ENCODE peak calls at places on chromosomes 4 and X, in ten cellular contexts. Q is lower lobe of right lung; W is testis; G is right cardiac atrium; A is mammary epithelial cell; M is ovary; F is aorta; T is naive thymus-derived CD4-positive, alpha-beta T cell; X is gastrocnemius medialis; O is Karpas-422. Z is an unnamed sample. For H3K4me1, the result is how much of the 10 kb centered on the place peaks cover.

GRCh38 chrX:96453139-96453538 is 231.5 kb upstream of the DIAPH2 start:
- DNase-seq in Q (no peak), W (no peak), G (no peak), A (no peak), M (no peak), F (no peak), T (no peak), X (no peak), O (no peak), Z (no peak)

GRCh38 chr4:39526810-39527295 is 386 bp downstream of the UGDH start:
- DNase-seq in Q (no peak), W (peak), G (no peak), A (no peak), M (no peak), F (no peak), T (no peak), X (no peak), O (no peak), Z (no peak)

GRCh38 chr4:41611881-41612871 is 74.2 kb downstream of the LIMCH1 start:
- DNase-seq in Q (no peak), W (peak), G (peak), A (peak), M (peak), F (peak), T (no peak), X (no peak), O (no peak), Z (no peak)

GRCh38 chr4:112214397-112215264 is 17.0 kb upstream of the AP1AR start:
- DNase-seq in Q (no peak), W (no peak), G (no peak), A (peak), M (no peak), F (no peak), T (peak), X (no peak), O (no peak), Z (peak)

GRCh38 chrX:69226459-69227158 is 61.4 kb upstream of the PJA1 start:
- DNase-seq in Q (no peak), W (no peak), G (no peak), A (no peak), M (no peak), F (no peak), T (no peak), X (no peak), O (no peak), Z (no peak)

GRCh38 chr4:147285751-147286150 is 195.1 kb upstream of the EDNRA start:
- DNase-seq in Q (no peak), W (no peak), G (no peak), A (no peak), M (no peak), F (no peak), T (no peak), X (no peak), O (no peak), Z (no peak)

GRCh38 chr4:183637461-183637860 is 21.5 kb downstream of the RWDD4 start:
- DNase-seq in Q (no peak), W (no peak), G (no peak), A (peak), M (no peak), F (no peak), T (no peak), X (no peak), O (no peak), Z (no peak)

GRCh38 chr4:122772311-122772710 is 39.8 kb downstream of the BBS12 start:
- DNase-seq in Q (no peak), W (no peak), G (no peak), A (peak), M (no peak), F (no peak), T (no peak), X (no peak), O (no peak), Z (no peak)

GRCh38 chr4:53937918-53938317 is 126.5 kb downstream of the CHIC2 start:
- DNase-seq in Q (no peak), W (no peak), G (no peak), A (peak), M (no peak), F (no peak), T (no peak), X (no peak), O (no peak), Z (no peak)

GRCh38 chrX:19347916-19348315 is 4.2 kb downstream of the PDHA1 start:
- DNase-seq in Q (no peak), W (no peak), G (no peak), A (no peak), M (no peak), F (no peak), T (no peak), X (no peak), O (no peak), Z (no peak)

GRCh38 chrX:31132803-31133202 is 61.0 kb upstream of the FTHL17 start:
- DNase-seq in Q (no peak), W (no peak), G (no peak), A (no peak), M (no peak), F (no peak), T (no peak), X (no peak), O (no peak), Z (no peak)

GRCh38 chr4:83150563-83151330 is 36.2 kb upstream of the PLAC8 start:
- DNase-seq in Q (no peak), W (no peak), G (no peak), A (peak), M (no peak), F (no peak), T (no peak), X (no peak), O (no peak), Z (no peak)

GRCh38 chr4:47010347-47011188 is 17.2 kb upstream of the GABRA4 start:
- DNase-seq in Q (no peak), W (no peak), G (no peak), A (no peak), M (no peak), F (no peak), T (peak), X (no peak), O (no peak), Z (no peak)

GRCh38 chr4:161841759-161842158 is 322.0 kb downstream of the FSTL5 start:
- DNase-seq in Q (no peak), W (no peak), G (no peak), A (no peak), M (no peak), F (no peak), T (no peak), X (no peak), O (no peak), Z (no peak)

GRCh38 chr4:8905236-8905772 is 33.7 kb upstream of the HMX1 start:
- DNase-seq in Q (no peak), W (no peak), G (no peak), A (no peak), M (no peak), F (peak), T (no peak), X (no peak), O (no peak), Z (no peak)

GRCh38 chrX:43349363-43349762 is 306.7 kb upstream of the MAOA start:
- DNase-seq in Q (no peak), W (peak), G (no peak), A (peak), M (no peak), F (no peak), T (peak), X (no peak), O (peak), Z (no peak)

GRCh38 chrX:40933132-40934078 is 151.8 kb upstream of the USP9X start:
- DNase-seq in Q (no peak), W (no peak), G (no peak), A (no peak), M (no peak), F (no peak), T (peak), X (no peak), O (no peak), Z (peak)

GRCh38 chr4:181938641-181939040 is 304.6 kb upstream of the TENM3 start:
- DNase-seq in Q (no peak), W (no peak), G (no peak), A (no peak), M (no peak), F (no peak), T (no peak), X (no peak), O (no peak), Z (no peak)

GRCh38 chr4:181601118-181601517 is 642.1 kb upstream of the TENM3 start:
- DNase-seq in Q (no peak), W (no peak), G (no peak), A (no peak), M (no peak), F (no peak), T (no peak), X (no peak), O (no peak), Z (no peak)

GRCh38 chr4:106766519-106766918 is 269.6 kb downstream of the DKK2 start:
- DNase-seq in Q (no peak), W (no peak), G (no peak), A (no peak), M (no peak), F (no peak), T (no peak), X (no peak), O (no peak), Z (no peak)

DNA sequence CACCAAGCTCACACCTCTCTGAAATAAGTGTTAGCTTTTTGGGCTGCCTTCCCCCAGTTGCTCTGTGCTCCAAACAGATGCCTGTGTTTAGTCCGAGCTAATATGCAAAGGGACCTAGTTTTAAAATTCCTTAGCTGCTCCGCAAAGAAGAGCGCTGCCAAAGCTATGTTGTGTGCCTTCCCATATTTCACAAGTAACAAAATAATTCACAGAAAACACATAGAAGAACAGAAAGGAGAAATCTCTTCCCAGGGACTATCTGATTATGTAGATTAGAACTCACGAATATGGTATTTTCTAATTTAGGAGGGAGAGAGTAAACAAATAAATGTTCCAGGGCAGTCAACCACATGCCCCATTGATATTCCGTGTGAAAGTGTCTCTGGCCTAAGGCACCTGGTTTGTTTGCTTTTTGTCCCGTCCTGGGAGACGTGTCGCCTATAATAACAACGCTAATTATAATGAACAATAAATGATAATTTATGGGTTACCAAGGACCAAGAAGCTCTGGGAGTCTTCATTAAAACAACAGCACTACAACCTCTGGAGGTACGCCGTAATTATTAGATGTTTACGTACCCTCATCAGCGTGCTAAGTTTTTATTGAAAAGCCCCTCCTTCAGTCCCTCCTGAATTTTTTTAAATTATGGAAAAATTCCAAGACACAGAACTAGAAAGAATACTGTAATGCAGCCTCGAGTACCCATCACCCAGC is 1.2 kb upstream of the CCNG2 start:
- DNase-seq in Q (no peak), W (no peak), G (no peak), A (no peak), M (no peak), F (no peak), T (no peak), X (no peak), O (peak), Z (no peak)
- H3K4me1 ChIP-seq in Q (under half), W (under half), G (under half), A (under half), M (under half), F (under half), T (under half), X (under half), O (half or more), Z (half or more)

GRCh38 chr4:146104541-146104940 is 71.0 kb upstream of the LSM6 start:
- DNase-seq in Q (no peak), W (no peak), G (no peak), A (no peak), M (no peak), F (no peak), T (no peak), X (no peak), O (no peak), Z (no peak)
- H3K4me1 ChIP-seq in Q (under half), W (under half), G (under half), A (under half), M (under half), F (under half), T (under half), X (under half), O (under half), Z (under half)

GRCh38 chrX:17459596-17459995 is 84.6 kb downstream of the NHS start:
- DNase-seq in Q (no peak), W (no peak), G (no peak), A (peak), M (no peak), F (no peak), T (no peak), X (no peak), O (no peak), Z (no peak)
- H3K4me1 ChIP-seq in Q (under half), W (under half), G (under half), A (under half), M (under half), F (under half), T (under half), X (under half), O (under half), Z (under half)

GRCh38 chr4:26322349-26322748 is 1.5 kb downstream of the RBPJ start:
- DNase-seq in Q (no peak), W (no peak), G (no peak), A (no peak), M (no peak), F (no peak), T (no peak), X (no peak), O (no peak), Z (no peak)
- H3K4me1 ChIP-seq in Q (under half), W (under half), G (under half), A (under half), M (under half), F (under half), T (under half), X (under half), O (under half), Z (under half)

GRCh38 chr4:3363411-3364141 is 70.8 kb downstream of the RGS12 start:
- DNase-seq in Q (no peak), W (no peak), G (no peak), A (no peak), M (no peak), F (no peak), T (no peak), X (no peak), O (no peak), Z (no peak)

GRCh38 chr4:3365871-3366842 is 73.3 kb downstream of the RGS12 start:
- DNase-seq in Q (no peak), W (no peak), G (peak), A (no peak), M (no peak), F (no peak), T (no peak), X (no peak), O (no peak), Z (no peak)

GRCh38 chr4:3365326-3365725 is 72.5 kb downstream of the RGS12 start:
- DNase-seq in Q (no peak), W (no peak), G (no peak), A (no peak), M (no peak), F (no peak), T (no peak), X (no peak), O (no peak), Z (no peak)

GRCh38 chr4:3364199-3364598 is 71.4 kb downstream of the RGS12 start:
- DNase-seq in Q (no peak), W (no peak), G (no peak), A (no peak), M (no peak), F (no peak), T (no peak), X (no peak), O (no peak), Z (no peak)

DNA sequence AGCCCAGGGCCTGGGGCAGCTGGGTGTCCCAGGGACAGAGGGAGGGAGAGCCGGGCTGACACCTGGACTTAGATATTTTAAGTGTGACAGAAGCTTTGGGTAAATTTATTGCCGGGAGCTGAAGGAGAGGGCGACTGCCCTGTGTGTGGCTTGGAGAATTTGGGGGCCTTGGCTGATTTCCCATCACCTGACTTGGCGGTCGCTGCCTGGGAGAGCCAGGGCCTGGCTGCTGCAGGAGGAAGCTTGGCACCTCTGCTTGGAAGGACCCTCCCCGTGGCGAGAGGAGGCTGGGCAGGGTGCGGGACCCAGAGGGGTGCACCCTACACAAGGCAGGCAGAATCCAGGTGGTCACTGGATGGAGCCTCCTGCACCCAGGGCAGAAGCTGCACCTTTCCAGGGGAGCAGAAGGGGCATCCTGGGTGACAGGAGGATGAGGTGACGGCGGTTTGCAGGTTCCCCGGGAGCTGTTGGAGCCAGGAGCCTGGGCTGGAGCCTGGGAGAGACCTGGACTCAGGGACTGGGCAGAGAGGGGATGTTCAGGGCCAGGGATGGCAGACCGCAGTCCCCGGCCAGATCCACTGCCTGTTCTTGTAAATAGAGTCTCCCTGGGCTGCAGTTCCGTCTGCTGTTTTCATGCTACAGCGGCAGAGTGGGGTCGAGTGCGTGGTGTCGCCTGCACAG is 72.0 kb downstream of the RGS12 start:
- DNase-seq in Q (no peak), W (no peak), G (no peak), A (no peak), M (no peak), F (no peak), T (no peak), X (no peak), O (no peak), Z (no peak)
- H3K4me1 ChIP-seq in Q (under half), W (under half), G (under half), A (under half), M (under half), F (under half), T (under half), X (under half), O (under half), Z (under half)

GRCh38 chr4:169121920-169122319 is 111.9 kb upstream of the CBR4 start:
- DNase-seq in Q (no peak), W (no peak), G (peak), A (peak), M (no peak), F (no peak), T (no peak), X (no peak), O (no peak), Z (no peak)
- H3K4me1 ChIP-seq in Q (under half), W (under half), G (under half), A (under half), M (under half), F (under half), T (under half), X (under half), O (under half), Z (under half)

GRCh38 chr4:40555176-40555900 is 74.3 kb downstream of the RBM47 start:
- DNase-seq in Q (no peak), W (no peak), G (no peak), A (no peak), M (no peak), F (no peak), T (no peak), X (no peak), O (no peak), Z (no peak)
- H3K4me1 ChIP-seq in Q (under half), W (under half), G (under half), A (under half), M (under half), F (under half), T (under half), X (under half), O (under half), Z (under half)